ENCODE peak calls at places on chromosomes 1 and 21, in nine cellular contexts. Q is NCI-H1417, H is Karpas-422, Y is occipital lobe, A is T-helper 1 cell, B is NCI-H748 treated with DMSO at 0.1 percent for 48 hours, D is kidney epithelial cell, T is DMS153, G is AG09309. M is an unnamed sample.
A peak's percentile ranks its signal among the peaks of the same experiment; 100 is the strongest.

GRCh38 chr21:45845790-45846130 is 135.8 kb upstream of the COL6A1 start:
- DNase-seq in Q (no peak), A (no peak), G (no peak), B (no peak), H (no peak), Y (no peak), D (no peak), T (no peak), M (no peak)

GRCh38 chr1:41891403-41891896 is 27.3 kb downstream of the HIVEP3 start:
- DNase-seq in H (peak; percentile 48), Q (peak; percentile 11), D (no peak), T (peak; percentile 75), A (peak; percentile 16), G (no peak), Y (no peak), B (no peak), M (no peak)

GRCh38 chr1:163093169-163093568 is 24.0 kb downstream of the RGS4 start:
- DNase-seq in Q (no peak), D (no peak), A (no peak), Y (no peak), G (no peak), B (no peak), H (no peak), T (no peak), M (peak; percentile 42)

GRCh38 chr1:49183489-49183888 is 406.8 kb upstream of the BEND5 start:
- DNase-seq in A (no peak), H (no peak), Y (no peak), Q (no peak), G (no peak), T (no peak), B (no peak), D (no peak), M (no peak)

GRCh38 chr1:54028306-54029251 is 10.6 kb upstream of the LDLRAD1 start:
- DNase-seq in H (no peak), Y (no peak), G (no peak), A (no peak), B (no peak), D (no peak), Q (no peak), T (no peak), M (no peak)

GRCh38 chr1:55713516-55713915 is 498.4 kb upstream of the USP24 start:
- DNase-seq in T (no peak), H (no peak), D (no peak), G (no peak), Q (no peak), A (no peak), Y (no peak), B (no peak), M (peak; percentile 59)

GRCh38 chr1:196690582-196690981 is 38.7 kb downstream of the CFH start:
- DNase-seq in A (no peak), Y (no peak), G (no peak), H (no peak), Q (no peak), D (no peak), B (no peak), T (no peak), M (no peak)

GRCh38 chr1:2050482-2050792 is 226 bp downstream of the PRKCZ start:
- DNase-seq in B (no peak), T (no peak), H (no peak), D (no peak), Q (peak; percentile 85), A (no peak), Y (no peak), G (no peak), M (no peak)

GRCh38 chr21:44089001-44089911 is 17.9 kb upstream of the PWP2 start:
- DNase-seq in T (no peak), G (no peak), B (no peak), A (no peak), H (no peak), Y (no peak), D (no peak), Q (no peak), M (peak; percentile 12)

GRCh38 chr1:85445906-85446305 is 19.1 kb downstream of the DDAH1 start:
- DNase-seq in B (no peak), A (no peak), H (no peak), T (no peak), Y (no peak), D (no peak), Q (no peak), G (peak; percentile 70), M (no peak)

GRCh38 chr1:110174961-110175360 is 24.7 kb downstream of the SLC6A17 start:
- DNase-seq in Q (no peak), G (no peak), H (no peak), D (no peak), T (no peak), A (no peak), Y (no peak), B (no peak), M (no peak)

GRCh38 chr1:110707257-110707656 is 32.5 kb upstream of the KCNA3 start:
- DNase-seq in Q (no peak), T (no peak), D (no peak), A (no peak), Y (no peak), H (no peak), G (no peak), B (no peak), M (no peak)

GRCh38 chr1:11550664-11551283 is 71.8 kb downstream of the DISP3 start:
- DNase-seq in H (peak; percentile 91), D (no peak), Y (no peak), A (no peak), T (no peak), Q (no peak), B (no peak), G (peak; percentile 16), M (peak; percentile 80)

GRCh38 chr1:234645964-234646363 is 36.0 kb upstream of the IRF2BP2 start:
- DNase-seq in D (no peak), Q (no peak), T (no peak), B (no peak), H (no peak), A (no peak), G (no peak), Y (no peak), M (no peak)

GRCh38 chr1:92085727-92086126 is 5.6 kb downstream of the BTBD8 start:
- DNase-seq in T (no peak), Q (no peak), D (no peak), A (no peak), B (no peak), Y (no peak), G (no peak), H (no peak), M (no peak)

GRCh38 chr1:200299571-200299970 is 110.3 kb downstream of the ZNF281 start:
- DNase-seq in B (no peak), H (no peak), Y (no peak), T (no peak), G (no peak), D (no peak), Q (no peak), A (no peak), M (no peak)

M was measured in testis.